ENCODE peak calls at places on chromosome 10, in five cellular contexts. One of them, this sample, is unnamed. For H3K4me1, the result is how much of the 10 kb centered on the place peaks cover.

GRCh38 chr10:126350216-126350992 is 37.9 kb downstream of the ADAM12 start:
- DNase-seq in Peyer's patch: no peak
- DNase-seq in Panc1: peak
- DNase-seq in ovary: peak
- DNase-seq in gastrocnemius medialis: no peak
- DNase-seq in this sample: no peak

GRCh38 chr10:72424561-72424960 is 69.8 kb upstream of the DNAJB12 start:
- DNase-seq in gastrocnemius medialis: no peak
- DNase-seq in Panc1: no peak
- DNase-seq in ovary: no peak
- DNase-seq in Peyer's patch: no peak
- DNase-seq in this sample: no peak

GRCh38 chr10:114057845-114058244 is 14.2 kb downstream of the ADRB1 start:
- DNase-seq in ovary: no peak
- DNase-seq in gastrocnemius medialis: no peak
- DNase-seq in Peyer's patch: no peak
- DNase-seq in Panc1: no peak
- DNase-seq in this sample: no peak

GRCh38 chr10:11746883-11747539 is 4.8 kb downstream of the ECHDC3 start:
- DNase-seq in gastrocnemius medialis: peak
- DNase-seq in ovary: no peak
- DNase-seq in Peyer's patch: no peak
- DNase-seq in Panc1: no peak
- DNase-seq in this sample: peak

GRCh38 chr10:91653214-91653875 is 20.5 kb upstream of the PPP1R3C start:
- DNase-seq in gastrocnemius medialis: no peak
- DNase-seq in ovary: no peak
- DNase-seq in Panc1: no peak
- DNase-seq in Peyer's patch: no peak
- DNase-seq in this sample: no peak

GRCh38 chr10:85100495-85100894 is 772.1 kb downstream of the CCSER2 start:
- DNase-seq in Panc1: no peak
- DNase-seq in Peyer's patch: no peak
- DNase-seq in ovary: no peak
- DNase-seq in gastrocnemius medialis: no peak
- DNase-seq in this sample: no peak

GRCh38 chr10:132687181-132687892 is 98.6 kb downstream of the NKX6-2 start:
- DNase-seq in Panc1: no peak
- DNase-seq in ovary: peak
- DNase-seq in gastrocnemius medialis: no peak
- DNase-seq in Peyer's patch: no peak
- DNase-seq in this sample: peak

GRCh38 chr10:54402576-54402975 is 398.5 kb downstream of the PCDH15 start:
- DNase-seq in Peyer's patch: no peak
- DNase-seq in gastrocnemius medialis: no peak
- DNase-seq in Panc1: peak
- DNase-seq in ovary: no peak
- DNase-seq in this sample: no peak

GRCh38 chr10:132985546-132985900 is 43.2 kb upstream of the CFAP46 start:
- DNase-seq in Panc1: no peak
- DNase-seq in Peyer's patch: no peak
- DNase-seq in gastrocnemius medialis: no peak
- DNase-seq in ovary: no peak
- DNase-seq in this sample: no peak

GRCh38 chr10:58746470-58747185 is 234.0 kb downstream of the BICC1 start:
- DNase-seq in Panc1: no peak
- DNase-seq in Peyer's patch: no peak
- DNase-seq in ovary: no peak
- DNase-seq in gastrocnemius medialis: no peak
- DNase-seq in this sample: no peak

GRCh38 chr10:95517536-95518454 is 43.4 kb downstream of the SORBS1 start:
- DNase-seq in ovary: no peak
- DNase-seq in Peyer's patch: no peak
- DNase-seq in gastrocnemius medialis: no peak
- DNase-seq in Panc1: no peak
- DNase-seq in this sample: no peak

GRCh38 chr10:72421895-72422540 is 67.3 kb upstream of the DNAJB12 start:
- DNase-seq in Peyer's patch: no peak
- DNase-seq in ovary: no peak
- DNase-seq in Panc1: no peak
- DNase-seq in gastrocnemius medialis: no peak
- DNase-seq in this sample: no peak

GRCh38 chr10:97701438-97702064 is 12.0 kb upstream of the MARVELD1 start:
- DNase-seq in Panc1: peak
- DNase-seq in ovary: no peak
- DNase-seq in gastrocnemius medialis: no peak
- DNase-seq in Peyer's patch: no peak
- DNase-seq in this sample: peak

GRCh38 chr10:34522542-34522941 is 292.6 kb downstream of the PARD3 start:
- DNase-seq in gastrocnemius medialis: no peak
- DNase-seq in ovary: no peak
- DNase-seq in Panc1: no peak
- DNase-seq in Peyer's patch: no peak
- DNase-seq in this sample: no peak

GRCh38 chr10:96402417-96403305 is 43.9 kb upstream of the OPALIN start:
- DNase-seq in gastrocnemius medialis: no peak
- DNase-seq in Panc1: no peak
- DNase-seq in ovary: no peak
- DNase-seq in Peyer's patch: no peak
- DNase-seq in this sample: peak

GRCh38 chr10:96842896-96843723 is 11.0 kb downstream of the LCOR start:
- DNase-seq in ovary: no peak
- DNase-seq in gastrocnemius medialis: no peak
- DNase-seq in Panc1: no peak
- DNase-seq in Peyer's patch: no peak
- DNase-seq in this sample: no peak

GRCh38 chr10:35447693-35448407 is 111.5 kb downstream of the CCNY start:
- DNase-seq in Peyer's patch: no peak
- DNase-seq in ovary: no peak
- DNase-seq in gastrocnemius medialis: no peak
- DNase-seq in Panc1: no peak
- DNase-seq in this sample: no peak

GRCh38 chr10:109040622-109041021 is 882.7 kb downstream of the XPNPEP1 start:
- DNase-seq in Panc1: no peak
- DNase-seq in gastrocnemius medialis: no peak
- DNase-seq in Peyer's patch: no peak
- DNase-seq in ovary: no peak
- DNase-seq in this sample: no peak

GRCh38 chr10:71727429-71728217 is 8.0 kb upstream of the C10orf105 start:
- DNase-seq in Peyer's patch: peak
- DNase-seq in Panc1: no peak
- DNase-seq in ovary: peak
- DNase-seq in gastrocnemius medialis: peak
- DNase-seq in this sample: peak

DNA sequence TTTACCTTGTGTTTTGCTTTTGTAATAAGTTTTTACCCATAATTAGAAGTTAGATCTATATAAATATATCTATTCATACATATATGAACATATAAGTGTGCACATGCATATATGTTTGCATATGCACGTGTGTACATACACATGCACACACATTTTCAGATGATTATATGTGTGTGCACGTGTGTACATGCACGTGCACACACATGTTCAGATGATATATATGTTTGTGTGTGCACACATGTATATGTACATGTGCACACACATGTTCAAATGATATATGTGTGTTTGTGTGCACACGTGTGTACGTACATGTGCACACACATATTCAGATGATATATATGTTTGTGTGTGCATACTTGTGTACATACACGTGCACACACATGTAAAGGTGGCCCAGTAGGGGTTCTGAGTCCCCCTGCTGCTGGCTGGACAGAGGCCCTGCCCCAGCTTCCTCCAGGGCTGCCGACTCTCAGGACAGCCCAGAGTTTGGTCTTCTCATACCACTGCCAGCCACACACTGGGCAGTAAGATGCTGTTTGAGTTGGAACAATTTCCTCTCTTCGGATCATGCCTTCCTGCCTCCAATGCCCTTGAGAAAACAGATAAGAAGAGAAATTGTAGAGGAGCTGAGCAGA is 252.3 kb upstream of the PPP2R2D start:
- DNase-seq in Peyer's patch: no peak
- DNase-seq in Panc1: no peak
- DNase-seq in gastrocnemius medialis: no peak
- DNase-seq in ovary: no peak
- DNase-seq in this sample: no peak
- H3K4me3 ChIP-seq in Peyer's patch: no peak
- H3K4me3 ChIP-seq in Panc1: no peak
- H3K4me3 ChIP-seq in gastrocnemius medialis: no peak
- H3K4me3 ChIP-seq in ovary: no peak
- H3K4me3 ChIP-seq in this sample: no peak

DNA sequence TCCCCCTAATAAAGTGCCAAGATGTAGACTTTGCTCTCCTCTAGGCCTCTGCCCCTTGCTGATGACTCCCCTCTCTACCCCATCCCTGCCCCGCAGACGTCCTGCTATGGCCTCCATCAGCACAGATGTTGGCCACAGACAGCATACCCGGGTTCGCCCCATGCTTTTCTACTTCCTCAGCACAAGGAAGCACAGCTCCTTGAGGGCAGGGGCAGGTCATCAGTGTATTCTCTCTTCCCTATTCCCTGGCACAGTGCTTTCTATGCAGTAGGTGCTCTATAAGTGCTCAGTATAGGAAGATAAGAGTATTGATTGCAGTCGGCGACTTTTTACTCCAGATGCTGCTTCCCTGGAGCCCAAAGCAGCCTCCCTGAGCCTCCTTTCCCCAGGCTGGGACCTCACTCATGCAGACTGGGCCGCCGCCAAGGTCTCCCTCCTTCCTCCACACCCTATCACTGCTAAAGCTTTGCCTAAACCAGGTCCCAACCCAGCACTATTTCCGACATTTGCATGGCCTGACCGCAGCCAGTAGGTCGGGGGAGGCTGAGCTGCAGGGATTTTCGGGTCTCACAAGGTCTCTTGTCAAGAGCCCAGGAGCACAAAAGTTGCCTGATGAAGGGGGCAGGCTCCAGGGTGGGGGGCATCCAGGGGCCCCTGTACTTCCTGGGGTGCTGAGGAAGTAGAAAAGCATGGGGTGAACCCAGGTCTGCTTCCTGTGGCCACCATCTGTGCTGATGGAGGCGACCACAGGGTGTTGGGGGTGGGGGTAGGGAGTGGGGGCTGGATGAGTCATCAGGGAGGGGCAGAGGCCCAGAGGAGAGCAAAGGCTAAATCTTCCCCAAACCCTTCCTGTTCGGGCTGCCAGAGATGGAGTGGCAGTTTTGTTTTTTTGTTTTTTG is 8.0 kb downstream of the CALHM3 start:
- DNase-seq in gastrocnemius medialis: no peak
- DNase-seq in ovary: peak
- DNase-seq in Peyer's patch: peak
- DNase-seq in Panc1: no peak
- DNase-seq in this sample: no peak
- H3K4me1 ChIP-seq in gastrocnemius medialis: under half
- H3K4me1 ChIP-seq in ovary: under half
- H3K4me1 ChIP-seq in Peyer's patch: under half
- H3K4me1 ChIP-seq in Panc1: under half
- H3K4me1 ChIP-seq in this sample: under half

GRCh38 chr10:48934672-48935071 is 5.0 kb downstream of the LRRC18 start:
- DNase-seq in Panc1: no peak
- DNase-seq in Peyer's patch: no peak
- DNase-seq in gastrocnemius medialis: no peak
- DNase-seq in ovary: no peak
- DNase-seq in this sample: no peak
- H3K4me3 ChIP-seq in Panc1: no peak
- H3K4me3 ChIP-seq in Peyer's patch: no peak
- H3K4me3 ChIP-seq in gastrocnemius medialis: no peak
- H3K4me3 ChIP-seq in ovary: no peak
- H3K4me3 ChIP-seq in this sample: no peak

DNA sequence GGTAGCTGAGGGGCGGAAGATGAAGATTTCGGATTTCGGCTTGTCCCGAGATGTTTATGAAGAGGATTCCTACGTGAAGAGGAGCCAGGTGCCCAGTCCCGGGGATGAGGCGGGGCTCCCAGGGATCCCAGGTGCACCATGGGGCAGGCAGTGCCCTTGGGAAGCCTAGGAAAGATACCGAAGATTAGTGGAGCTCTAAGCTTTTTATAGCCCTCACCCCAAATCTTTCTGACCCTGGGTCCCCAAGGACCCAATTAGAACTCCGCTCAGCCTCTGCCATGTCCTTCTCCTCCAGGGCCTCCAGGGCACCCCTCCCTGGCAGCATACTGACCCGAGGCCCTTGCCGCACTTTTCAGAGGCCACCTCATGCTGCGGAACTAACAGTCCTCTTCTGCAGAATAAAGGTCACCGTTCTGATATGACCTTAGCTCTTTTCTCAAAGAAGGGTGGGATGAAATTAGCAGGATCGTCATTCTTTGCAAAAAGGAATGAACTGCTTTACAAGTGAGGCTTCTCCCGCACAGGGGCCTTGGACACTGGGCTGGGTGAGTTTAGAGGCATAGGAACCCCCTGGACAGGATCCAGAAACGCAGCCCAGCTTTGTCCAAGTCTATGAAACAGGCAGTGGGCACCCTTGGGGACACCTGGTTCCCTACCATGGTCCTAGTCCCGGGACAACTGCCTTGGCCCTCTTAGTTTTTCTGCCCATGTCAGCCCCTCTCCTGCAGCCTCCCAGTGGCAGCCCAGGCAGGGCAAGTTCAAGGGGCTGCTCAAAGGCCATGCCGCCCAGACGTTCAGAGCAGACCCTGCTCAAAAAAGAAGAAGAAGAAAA is 17.9 kb upstream of the CSGALNACT2 start:
- DNase-seq in gastrocnemius medialis: no peak
- DNase-seq in Panc1: no peak
- DNase-seq in Peyer's patch: no peak
- DNase-seq in ovary: peak
- DNase-seq in this sample: no peak
- H3K4me1 ChIP-seq in gastrocnemius medialis: under half
- H3K4me1 ChIP-seq in Panc1: under half
- H3K4me1 ChIP-seq in Peyer's patch: under half
- H3K4me1 ChIP-seq in ovary: under half
- H3K4me1 ChIP-seq in this sample: under half

GRCh38 chr10:117541909-117542705 is 439 bp upstream of the EMX2 start:
- DNase-seq in Peyer's patch: no peak
- DNase-seq in Panc1: no peak
- DNase-seq in gastrocnemius medialis: peak
- DNase-seq in ovary: peak
- DNase-seq in this sample: peak

GRCh38 chr10:117542706-117543244 is at the start of gene EMX2:
- DNase-seq in Panc1: no peak
- DNase-seq in Peyer's patch: no peak
- DNase-seq in ovary: no peak
- DNase-seq in gastrocnemius medialis: no peak
- DNase-seq in this sample: no peak

GRCh38 chr10:117544729-117545140 is 2.2 kb downstream of the EMX2 start:
- DNase-seq in gastrocnemius medialis: no peak
- DNase-seq in Peyer's patch: no peak
- DNase-seq in Panc1: no peak
- DNase-seq in ovary: peak
- DNase-seq in this sample: peak

GRCh38 chr10:117543999-117544728 is 1.6 kb downstream of the EMX2 start:
- DNase-seq in Peyer's patch: no peak
- DNase-seq in gastrocnemius medialis: no peak
- DNase-seq in Panc1: no peak
- DNase-seq in ovary: peak
- DNase-seq in this sample: no peak

GRCh38 chr10:117543245-117543998 is 876 bp downstream of the EMX2 start:
- DNase-seq in Panc1: no peak
- DNase-seq in ovary: peak
- DNase-seq in gastrocnemius medialis: no peak
- DNase-seq in Peyer's patch: no peak
- DNase-seq in this sample: no peak
- H3K4me3 ChIP-seq in Panc1: peak
- H3K4me3 ChIP-seq in ovary: peak
- H3K4me3 ChIP-seq in gastrocnemius medialis: peak
- H3K4me3 ChIP-seq in Peyer's patch: peak
- H3K4me3 ChIP-seq in this sample: peak